ENCODE peak calls at places on chromosome 16, in eight cellular contexts. C, O, U, T, Z, G, R and B are unnamed samples.

GRCh38 chr16:26569793-26570192 is 496.9 kb upstream of the C16orf82 start:
- DNase-seq in T (no peak), O (no peak), C (no peak), U (no peak), Z (no peak), G (peak; percentile 31), R (no peak), B (peak; percentile 12)

GRCh38 chr16:31112711-31113419 is 4.6 kb upstream of the KAT8 start:
- DNase-seq in Z (no peak), G (no peak), U (no peak), R (no peak), O (no peak), T (no peak), C (no peak), B (no peak)

GRCh38 chr16:11050954-11051353 is 106.6 kb downstream of the CLEC16A start:
- DNase-seq in R (no peak), C (no peak), G (no peak), U (no peak), Z (no peak), T (no peak), O (no peak), B (no peak)

GRCh38 chr16:68592466-68593337 is 52.4 kb upstream of the CDH3 start:
- DNase-seq in C (no peak), G (no peak), R (peak; percentile 18), U (no peak), T (no peak), O (no peak), Z (no peak), B (no peak)

GRCh38 chr16:68786685-68787418 is 49.8 kb downstream of the CDH1 start:
- DNase-seq in G (no peak), T (no peak), R (peak; percentile 26), C (no peak), O (peak; percentile 86), Z (peak; percentile 10), U (no peak), B (no peak)

GRCh38 chr16:68228652-68229051 is 7.3 kb downstream of the ESRP2 start:
- DNase-seq in O (no peak), Z (no peak), T (no peak), R (no peak), C (no peak), U (no peak), G (no peak), B (no peak)

GRCh38 chr16:9852003-9852402 is 330.2 kb downstream of the GRIN2A start:
- DNase-seq in U (no peak), G (no peak), R (no peak), O (no peak), Z (no peak), C (no peak), T (no peak), B (no peak)

GRCh38 chr16:86497551-86498021 is 12.7 kb upstream of the FOXF1 start:
- DNase-seq in O (no peak), U (no peak), T (no peak), C (no peak), Z (no peak), G (no peak), R (no peak), B (no peak)

GRCh38 chr16:80273635-80274538 is 266.9 kb upstream of the DYNLRB2 start:
- DNase-seq in U (no peak), R (peak; percentile 64), Z (peak; percentile 66), G (no peak), O (peak; percentile 76), C (no peak), T (no peak), B (no peak)

GRCh38 chr16:83666449-83666848 is 141.3 kb upstream of the HSBP1 start:
- DNase-seq in Z (no peak), G (no peak), R (no peak), T (no peak), O (no peak), U (no peak), C (no peak), B (no peak)

GRCh38 chr16:48446534-48446920 is 61.3 kb upstream of the SIAH1 start:
- DNase-seq in U (no peak), Z (no peak), O (no peak), R (no peak), T (no peak), G (no peak), C (no peak), B (no peak)

GRCh38 chr16:495127-495748 is 32.3 kb upstream of the CAPN15 start:
- DNase-seq in G (peak; percentile 68), U (no peak), R (peak; percentile 55), Z (peak; percentile 34), C (no peak), O (no peak), T (no peak), B (no peak)

GRCh38 chr16:82630688-82631087 is 3.9 kb downstream of the CDH13 start:
- DNase-seq in Z (no peak), O (peak; percentile 66), G (peak; percentile 12), C (no peak), T (no peak), U (no peak), R (peak; percentile 48), B (no peak)

GRCh38 chr16:88453621-88454314 is 688 bp downstream of the ZFPM1 start:
- DNase-seq in R (no peak), T (no peak), U (no peak), O (no peak), Z (peak; percentile 40), G (no peak), C (no peak), B (no peak)

GRCh38 chr16:85640254-85640558 is 27.1 kb downstream of the GSE1 start:
- DNase-seq in R (no peak), G (no peak), T (no peak), O (no peak), Z (no peak), U (no peak), C (no peak), B (no peak)

GRCh38 chr16:84502075-84502474 is 2.4 kb downstream of the MEAK7 start:
- DNase-seq in R (no peak), T (no peak), G (no peak), U (no peak), O (no peak), C (peak; percentile 14), Z (no peak), B (no peak)

GRCh38 chr16:17375388-17376304 is 95.1 kb downstream of the XYLT1 start:
- DNase-seq in T (no peak), U (no peak), G (no peak), O (no peak), C (no peak), Z (no peak), R (peak; percentile 37), B (no peak)

GRCh38 chr16:57110937-57111336 is 18.6 kb downstream of the CPNE2 start:
- DNase-seq in T (no peak), O (no peak), R (no peak), G (no peak), C (no peak), U (no peak), Z (no peak), B (no peak)

GRCh38 chr16:2082171-2082982 is 34.6 kb downstream of the TSC2 start:
- DNase-seq in U (no peak), R (no peak), C (peak; percentile 56), G (peak; percentile 81), O (no peak), Z (no peak), T (no peak), B (no peak)

GRCh38 chr16:86215233-86215978 is 294.9 kb upstream of the FOXF1 start:
- DNase-seq in U (no peak), Z (peak; percentile 45), C (no peak), T (no peak), R (no peak), G (no peak), O (no peak), B (no peak)